ENCODE peak calls at places on chromosomes 7 and 10, in five cellular contexts. F is glutamatergic neuron, W is epithelial cell of prostate, O is transverse colon, Y is right lobe of liver. R is an unnamed sample.

GRCh38 chr10:123530166-123530870 is 135.8 kb upstream of the GPR26 start:
- DNase-seq in F (no peak), W (no peak), O (no peak), Y (no peak), R (no peak)

GRCh38 chr10:49056356-49056755 is 59.0 kb downstream of the VSTM4 start:
- DNase-seq in F (no peak), W (no peak), O (no peak), Y (no peak), R (no peak)

GRCh38 chr7:134836447-134836846 is 57.0 kb downstream of the CALD1 start:
- DNase-seq in F (no peak), W (no peak), O (no peak), Y (no peak), R (no peak)

GRCh38 chr7:142808802-142809583 is 38.2 kb downstream of the PRSS2 start:
- DNase-seq in F (no peak), W (no peak), O (peak), Y (no peak), R (peak)

GRCh38 chr7:137399827-137400823 is 56.6 kb upstream of the PTN start:
- DNase-seq in F (no peak), W (no peak), O (no peak), Y (no peak), R (no peak)

GRCh38 chr10:5944389-5945202 is 32.7 kb downstream of the IL15RA start:
- DNase-seq in F (no peak), W (peak), O (peak), Y (no peak), R (no peak)

GRCh38 chr10:103820101-103821062 is 35.0 kb downstream of the SH3PXD2A start:
- DNase-seq in F (no peak), W (no peak), O (peak), Y (peak), R (no peak)

GRCh38 chr10:110827872-110828271 is 43.9 kb upstream of the PDCD4 start:
- DNase-seq in F (no peak), W (no peak), O (no peak), Y (no peak), R (no peak)

GRCh38 chr10:97040248-97040584 is 145.5 kb downstream of the SLIT1 start:
- DNase-seq in F (no peak), W (no peak), O (no peak), Y (no peak), R (no peak)

GRCh38 chr10:132891994-132892393 is 50.4 kb downstream of the CFAP46 start:
- DNase-seq in F (no peak), W (no peak), O (no peak), Y (peak), R (no peak)

GRCh38 chr10:132986576-132986975 is 44.2 kb upstream of the CFAP46 start:
- DNase-seq in F (peak), W (no peak), O (no peak), Y (peak), R (no peak)

GRCh38 chr10:91374054-91374453 is 36.1 kb upstream of the HECTD2 start:
- DNase-seq in F (no peak), W (no peak), O (no peak), Y (no peak), R (no peak)

GRCh38 chr7:64946772-64947171 is 43.7 kb downstream of the ZNF273 start:
- DNase-seq in F (peak), W (no peak), O (no peak), Y (no peak), R (peak)

GRCh38 chr10:79488303-79488702 is 24.0 kb upstream of the EIF5AL1 start:
- DNase-seq in F (no peak), W (no peak), O (peak), Y (no peak), R (no peak)

R was measured in OCI-LY7.